ENCODE peak calls at places on chromosomes 16 and 17, in seven cellular contexts. N is bronchial epithelial cell; M is NB4; J is GM23248; Z is fibroblast of the aortic adventitia; C is activated CD4-positive, alpha-beta T cell treated with anti-CD3 and anti-CD28 coated beads for 48 hours; K is SHP77. E is an unnamed sample.
A peak's percentile ranks its signal among the peaks of the same experiment; 100 is the strongest.

GRCh38 chr16:2149630-2150417 is 1.4 kb downstream of the RAB26 start:
- DNase-seq in C (peak; percentile 26), K (no peak), Z (no peak), M (peak; percentile 65), J (no peak), N (peak; percentile 7), E (no peak)

GRCh38 chr16:11627822-11628457 is 40.3 kb upstream of the SNN start:
- DNase-seq in J (peak; percentile 96), C (peak; percentile 35), N (peak; percentile 100), Z (peak; percentile 97), M (no peak), K (no peak), E (no peak)

GRCh38 chr17:78538033-78538776 is 39.0 kb downstream of the DNAH17 start:
- DNase-seq in J (no peak), K (no peak), Z (no peak), N (peak; percentile 55), C (peak; percentile 38), M (peak; percentile 29), E (no peak)

GRCh38 chr16:4570086-4570485 is 13.9 kb downstream of the C16orf96 start:
- DNase-seq in Z (no peak), N (no peak), C (no peak), K (no peak), M (no peak), J (no peak), E (no peak)

GRCh38 chr16:79716645-79717323 is 116.2 kb upstream of the MAF start:
- DNase-seq in K (no peak), Z (peak; percentile 6), C (no peak), M (no peak), N (no peak), J (no peak), E (no peak)

GRCh38 chr17:73419896-73420295 is 108.1 kb upstream of the CDC42EP4 start:
- DNase-seq in M (no peak), J (no peak), N (no peak), Z (no peak), C (no peak), K (no peak), E (no peak)

GRCh38 chr17:12342609-12343248 is 322.1 kb downstream of the MAP2K4 start:
- DNase-seq in Z (peak; percentile 3), J (peak; percentile 8), M (peak; percentile 45), N (peak; percentile 32), K (peak; percentile 6), C (peak; percentile 33), E (no peak)

GRCh38 chr16:29837833-29838232 is 17.6 kb downstream of the MVP start:
- DNase-seq in N (no peak), M (no peak), J (no peak), K (no peak), C (no peak), Z (no peak), E (no peak)

GRCh38 chr16:89593841-89594240 is 18.3 kb downstream of the CPNE7 start:
- DNase-seq in M (no peak), Z (no peak), N (no peak), J (no peak), C (no peak), K (no peak), E (no peak)

GRCh38 chr17:6327007-6327406 is 107.9 kb downstream of the AIPL1 start:
- DNase-seq in N (no peak), M (peak; percentile 4), Z (no peak), K (peak; percentile 6), C (peak; percentile 5), J (no peak), E (no peak)

GRCh38 chr17:28563475-28563874 is 7.8 kb downstream of the PIGS start:
- DNase-seq in M (no peak), J (peak; percentile 13), C (no peak), Z (peak; percentile 55), N (no peak), K (no peak), E (no peak)

GRCh38 chr17:61482467-61482866 is 30.2 kb downstream of the TBX4 start:
- DNase-seq in C (no peak), M (no peak), J (no peak), Z (no peak), N (no peak), K (no peak), E (no peak)

GRCh38 chr17:44781553-44782348 is 23.0 kb downstream of the ADAM11 start:
- DNase-seq in J (no peak), C (no peak), M (no peak), N (no peak), K (no peak), Z (no peak), E (no peak)

GRCh38 chr17:81419333-81419885 is 24.2 kb downstream of the BAHCC1 start:
- DNase-seq in Z (peak; percentile 98), J (peak; percentile 93), N (peak; percentile 71), C (no peak), K (peak; percentile 95), M (no peak), E (no peak)

GRCh38 chr17:42288985-42289862 is 926 bp downstream of the STAT5A start:
- DNase-seq in N (no peak), J (no peak), K (no peak), Z (no peak), C (peak; percentile 69), M (no peak), E (no peak)

GRCh38 chr17:42979511-42980273 is at the start of gene PTGES3L:
- DNase-seq in C (peak; percentile 52), K (peak; percentile 91), J (peak; percentile 62), Z (peak; percentile 27), N (no peak), M (peak; percentile 60), E (no peak)

GRCh38 chr17:1008008-1008761 is 11.3 kb downstream of the TIMM22 start:
- DNase-seq in M (no peak), J (no peak), Z (no peak), C (no peak), K (no peak), N (no peak), E (no peak)

GRCh38 chr17:63345598-63345997 is 100.5 kb downstream of the CYB561 start:
- DNase-seq in Z (peak; percentile 83), C (no peak), J (peak; percentile 78), M (no peak), N (no peak), K (no peak), E (no peak)

E was measured in substantia nigra.